ENCODE peak calls at places on chromosomes 5 and 9, in five cellular contexts. I, J, G, H and B are unnamed samples.

GRCh38 chr9:84932915-84933527 is 263.5 kb downstream of the NTRK2 start:
- DNase-seq in I (no peak), G (no peak), H (no peak), J (no peak), B (peak; percentile 25)

GRCh38 chr9:20790721-20791120 is 106.7 kb downstream of the FOCAD start:
- DNase-seq in H (no peak), J (no peak), G (no peak), I (no peak), B (no peak)

GRCh38 chr5:171615201-171616001 is 170.2 kb upstream of the SMIM23 start:
- DNase-seq in I (no peak), J (peak; percentile 51), H (no peak), G (no peak), B (no peak)

GRCh38 chr5:107605596-107606125 is 65.1 kb downstream of the EFNA5 start:
- DNase-seq in J (no peak), H (no peak), I (no peak), G (no peak), B (no peak)

GRCh38 chr9:123349691-123350480 is 6.1 kb upstream of the CRB2 start:
- DNase-seq in H (peak; percentile 54), G (peak; percentile 62), I (peak; percentile 65), J (peak; percentile 91), B (peak; percentile 54)

GRCh38 chr5:175683231-175683630 is 25.4 kb downstream of the HRH2 start:
- DNase-seq in I (no peak), H (no peak), J (no peak), G (no peak), B (no peak)

GRCh38 chr9:18452276-18452675 is 21.7 kb upstream of the ADAMTSL1 start:
- DNase-seq in G (no peak), I (no peak), H (no peak), J (peak; percentile 24), B (no peak)

GRCh38 chr5:14229181-14229580 is 86.0 kb downstream of the TRIO start:
- DNase-seq in J (no peak), I (no peak), G (no peak), H (no peak), B (no peak)

GRCh38 chr9:94864183-94864582 is 137.7 kb downstream of the AOPEP start:
- DNase-seq in H (no peak), G (no peak), J (no peak), I (no peak), B (no peak)

GRCh38 chr9:70588999-70589398 is 174.5 kb upstream of the KLF9 start:
- DNase-seq in I (no peak), J (no peak), G (no peak), H (no peak), B (no peak)

GRCh38 chr5:176648467-176649194 is 1.3 kb downstream of the TSPAN17 start:
- DNase-seq in I (peak; percentile 53), H (no peak), J (no peak), G (peak; percentile 33), B (no peak)

GRCh38 chr5:167631191-167631590 is 660.3 kb upstream of the WWC1 start:
- DNase-seq in I (no peak), H (no peak), J (no peak), G (no peak), B (no peak)

GRCh38 chr5:108743344-108743743 is 4.4 kb upstream of the FER start:
- DNase-seq in H (no peak), I (no peak), G (no peak), J (peak; percentile 38), B (no peak)

GRCh38 chr5:72516916-72517315 is 9.7 kb upstream of the ZNF366 start:
- DNase-seq in H (no peak), I (no peak), J (no peak), G (no peak), B (no peak)

GRCh38 chr5:125424374-125424773 is 677.9 kb upstream of the ZNF608 start:
- DNase-seq in H (no peak), I (no peak), J (no peak), G (no peak), B (no peak)

GRCh38 chr9:133761641-133762248 is 23.6 kb upstream of the SARDH start:
- DNase-seq in I (no peak), G (no peak), H (no peak), J (no peak), B (no peak)

GRCh38 chr5:31921852-31922305 is 252.2 kb downstream of the GOLPH3 start:
- DNase-seq in G (no peak), J (peak; percentile 35), H (no peak), I (no peak), B (peak; percentile 57)

GRCh38 chr5:138975098-138975847 is 100.1 kb upstream of the LRRTM2 start:
- DNase-seq in I (no peak), J (peak; percentile 48), H (no peak), G (no peak), B (no peak)

GRCh38 chr5:54440456-54440893 is 15.0 kb upstream of the HSPB3 start:
- DNase-seq in H (peak; percentile 54), J (no peak), G (no peak), I (no peak), B (no peak)

GRCh38 chr5:86864022-86864421 is 246.3 kb downstream of the COX7C start:
- DNase-seq in H (no peak), I (no peak), G (no peak), J (no peak), B (no peak)

GRCh38 chr5:125210241-125210947 is 464.0 kb upstream of the ZNF608 start:
- DNase-seq in J (no peak), H (no peak), I (no peak), G (no peak), B (no peak)

GRCh38 chr9:13993482-13994267 is 320.3 kb downstream of the NFIB start:
- DNase-seq in H (no peak), G (no peak), J (no peak), I (no peak), B (no peak)